ENCODE peak calls at places on chromosomes 11 and 22, in nine cellular contexts. One of them, this sample, is unnamed.

GRCh38 chr22:41009222-41009948 is 58.2 kb downstream of the RBX1 start:
- DNase-seq in HFF-Myc: peak
- DNase-seq in BE2C: no peak
- DNase-seq in lung: no peak
- DNase-seq in spleen: no peak
- DNase-seq in cardiac muscle cell: peak
- DNase-seq in hepatocyte: no peak
- DNase-seq in astrocyte: peak
- DNase-seq in transverse colon: no peak
- DNase-seq in this sample: no peak

GRCh38 chr11:102950622-102951081 is 4.9 kb downstream of the MMP13 start:
- DNase-seq in transverse colon: no peak
- DNase-seq in BE2C: no peak
- DNase-seq in astrocyte: no peak
- DNase-seq in hepatocyte: no peak
- DNase-seq in spleen: no peak
- DNase-seq in lung: no peak
- DNase-seq in cardiac muscle cell: peak
- DNase-seq in HFF-Myc: no peak
- DNase-seq in this sample: no peak

GRCh38 chr22:41334215-41334614 is 32.9 kb downstream of the ZC3H7B start:
- DNase-seq in astrocyte: no peak
- DNase-seq in HFF-Myc: no peak
- DNase-seq in lung: no peak
- DNase-seq in BE2C: no peak
- DNase-seq in cardiac muscle cell: no peak
- DNase-seq in hepatocyte: no peak
- DNase-seq in transverse colon: no peak
- DNase-seq in spleen: no peak
- DNase-seq in this sample: no peak

GRCh38 chr11:134913391-134913790 is 501.3 kb upstream of the B3GAT1 start:
- DNase-seq in BE2C: no peak
- DNase-seq in lung: no peak
- DNase-seq in HFF-Myc: no peak
- DNase-seq in astrocyte: no peak
- DNase-seq in transverse colon: no peak
- DNase-seq in hepatocyte: no peak
- DNase-seq in cardiac muscle cell: no peak
- DNase-seq in spleen: no peak
- DNase-seq in this sample: no peak

GRCh38 chr11:67265633-67266423 is 445 bp upstream of the GRK2 start:
- DNase-seq in hepatocyte: peak
- DNase-seq in transverse colon: peak
- DNase-seq in cardiac muscle cell: peak
- DNase-seq in lung: peak
- DNase-seq in BE2C: peak
- DNase-seq in astrocyte: no peak
- DNase-seq in spleen: peak
- DNase-seq in HFF-Myc: no peak
- DNase-seq in this sample: no peak

GRCh38 chr11:133520707-133521106 is 11.6 kb downstream of the OPCML start:
- DNase-seq in transverse colon: no peak
- DNase-seq in hepatocyte: peak
- DNase-seq in lung: no peak
- DNase-seq in cardiac muscle cell: no peak
- DNase-seq in BE2C: no peak
- DNase-seq in HFF-Myc: no peak
- DNase-seq in astrocyte: no peak
- DNase-seq in spleen: no peak
- DNase-seq in this sample: no peak

GRCh38 chr11:9265211-9266131 is at the start of gene DENND5A:
- DNase-seq in BE2C: peak
- DNase-seq in HFF-Myc: peak
- DNase-seq in transverse colon: peak
- DNase-seq in hepatocyte: peak
- DNase-seq in cardiac muscle cell: peak
- DNase-seq in astrocyte: peak
- DNase-seq in spleen: peak
- DNase-seq in lung: peak
- DNase-seq in this sample: peak

GRCh38 chr11:72138821-72139390 is 3.4 kb downstream of the FOLR3 start:
- DNase-seq in spleen: no peak
- DNase-seq in astrocyte: no peak
- DNase-seq in cardiac muscle cell: no peak
- DNase-seq in BE2C: no peak
- DNase-seq in hepatocyte: no peak
- DNase-seq in lung: no peak
- DNase-seq in HFF-Myc: no peak
- DNase-seq in transverse colon: no peak
- DNase-seq in this sample: no peak

GRCh38 chr11:66607126-66607834 is 9.2 kb upstream of the RBM14 start:
- DNase-seq in spleen: no peak
- DNase-seq in cardiac muscle cell: peak
- DNase-seq in lung: peak
- DNase-seq in transverse colon: peak
- DNase-seq in HFF-Myc: no peak
- DNase-seq in astrocyte: peak
- DNase-seq in BE2C: peak
- DNase-seq in hepatocyte: peak
- DNase-seq in this sample: no peak

GRCh38 chr11:118608268-118609214 is 1.1 kb downstream of the PHLDB1 start:
- DNase-seq in lung: no peak
- DNase-seq in hepatocyte: peak
- DNase-seq in transverse colon: peak
- DNase-seq in BE2C: peak
- DNase-seq in astrocyte: peak
- DNase-seq in HFF-Myc: no peak
- DNase-seq in cardiac muscle cell: peak
- DNase-seq in spleen: peak
- DNase-seq in this sample: no peak

GRCh38 chr11:99505319-99505718 is 484.6 kb downstream of the CNTN5 start:
- DNase-seq in hepatocyte: no peak
- DNase-seq in lung: no peak
- DNase-seq in cardiac muscle cell: peak
- DNase-seq in BE2C: no peak
- DNase-seq in transverse colon: no peak
- DNase-seq in HFF-Myc: no peak
- DNase-seq in spleen: no peak
- DNase-seq in astrocyte: peak
- DNase-seq in this sample: peak

GRCh38 chr11:96396637-96397036 is 6.8 kb downstream of the JRKL start:
- DNase-seq in BE2C: peak
- DNase-seq in astrocyte: no peak
- DNase-seq in lung: no peak
- DNase-seq in transverse colon: no peak
- DNase-seq in cardiac muscle cell: no peak
- DNase-seq in HFF-Myc: no peak
- DNase-seq in hepatocyte: no peak
- DNase-seq in spleen: no peak
- DNase-seq in this sample: no peak

GRCh38 chr11:68324695-68325094 is 12.3 kb downstream of the LRP5 start:
- DNase-seq in transverse colon: no peak
- DNase-seq in hepatocyte: no peak
- DNase-seq in BE2C: no peak
- DNase-seq in spleen: no peak
- DNase-seq in cardiac muscle cell: no peak
- DNase-seq in HFF-Myc: no peak
- DNase-seq in lung: no peak
- DNase-seq in astrocyte: no peak
- DNase-seq in this sample: no peak

GRCh38 chr11:13685461-13686108 is 17.1 kb downstream of the FAR1 start:
- DNase-seq in HFF-Myc: no peak
- DNase-seq in BE2C: no peak
- DNase-seq in astrocyte: peak
- DNase-seq in cardiac muscle cell: peak
- DNase-seq in spleen: no peak
- DNase-seq in lung: no peak
- DNase-seq in transverse colon: no peak
- DNase-seq in hepatocyte: no peak
- DNase-seq in this sample: no peak

GRCh38 chr11:109668973-109669634 is 247.1 kb downstream of the C11orf87 start:
- DNase-seq in cardiac muscle cell: peak
- DNase-seq in astrocyte: peak
- DNase-seq in lung: peak
- DNase-seq in HFF-Myc: no peak
- DNase-seq in spleen: no peak
- DNase-seq in transverse colon: no peak
- DNase-seq in BE2C: no peak
- DNase-seq in hepatocyte: no peak
- DNase-seq in this sample: no peak

GRCh38 chr22:43343262-43343988 is at the start of gene SCUBE1:
- DNase-seq in lung: peak
- DNase-seq in HFF-Myc: no peak
- DNase-seq in spleen: peak
- DNase-seq in hepatocyte: peak
- DNase-seq in cardiac muscle cell: peak
- DNase-seq in BE2C: peak
- DNase-seq in astrocyte: no peak
- DNase-seq in transverse colon: peak
- DNase-seq in this sample: no peak

GRCh38 chr11:17631702-17632365 is 84.8 kb downstream of the OTOG start:
- DNase-seq in spleen: no peak
- DNase-seq in BE2C: no peak
- DNase-seq in cardiac muscle cell: no peak
- DNase-seq in hepatocyte: no peak
- DNase-seq in HFF-Myc: no peak
- DNase-seq in astrocyte: no peak
- DNase-seq in transverse colon: no peak
- DNase-seq in lung: no peak
- DNase-seq in this sample: no peak
- TF ChIP-seq CTCF in spleen: no peak
- TF ChIP-seq CTCF in BE2C: no peak
- TF ChIP-seq CTCF in cardiac muscle cell: no peak
- TF ChIP-seq CTCF in hepatocyte: no peak
- TF ChIP-seq CTCF in HFF-Myc: no peak
- TF ChIP-seq CTCF in astrocyte: no peak
- TF ChIP-seq CTCF in transverse colon: no peak
- TF ChIP-seq CTCF in lung: no peak
- TF ChIP-seq CTCF in this sample: no peak

GRCh38 chr11:123493393-123494063 is 63.5 kb downstream of the GRAMD1B start:
- DNase-seq in BE2C: no peak
- DNase-seq in lung: no peak
- DNase-seq in hepatocyte: no peak
- DNase-seq in spleen: no peak
- DNase-seq in cardiac muscle cell: no peak
- DNase-seq in astrocyte: no peak
- DNase-seq in HFF-Myc: no peak
- DNase-seq in transverse colon: no peak
- DNase-seq in this sample: no peak

GRCh38 chr11:123487157-123487744 is 57.2 kb downstream of the GRAMD1B start:
- DNase-seq in cardiac muscle cell: no peak
- DNase-seq in lung: no peak
- DNase-seq in BE2C: no peak
- DNase-seq in astrocyte: no peak
- DNase-seq in transverse colon: no peak
- DNase-seq in HFF-Myc: no peak
- DNase-seq in spleen: no peak
- DNase-seq in hepatocyte: no peak
- DNase-seq in this sample: no peak

GRCh38 chr11:123491241-123491640 is 61.2 kb downstream of the GRAMD1B start:
- DNase-seq in astrocyte: no peak
- DNase-seq in spleen: no peak
- DNase-seq in HFF-Myc: no peak
- DNase-seq in BE2C: no peak
- DNase-seq in transverse colon: no peak
- DNase-seq in cardiac muscle cell: no peak
- DNase-seq in lung: no peak
- DNase-seq in hepatocyte: no peak
- DNase-seq in this sample: no peak

GRCh38 chr11:123494195-123495050 is 64.4 kb downstream of the GRAMD1B start:
- DNase-seq in HFF-Myc: no peak
- DNase-seq in BE2C: no peak
- DNase-seq in transverse colon: no peak
- DNase-seq in spleen: no peak
- DNase-seq in cardiac muscle cell: peak
- DNase-seq in hepatocyte: no peak
- DNase-seq in astrocyte: peak
- DNase-seq in lung: no peak
- DNase-seq in this sample: no peak

GRCh38 chr11:123490527-123490926 is 60.5 kb downstream of the GRAMD1B start:
- DNase-seq in HFF-Myc: no peak
- DNase-seq in lung: no peak
- DNase-seq in hepatocyte: no peak
- DNase-seq in transverse colon: no peak
- DNase-seq in spleen: no peak
- DNase-seq in BE2C: no peak
- DNase-seq in astrocyte: no peak
- DNase-seq in cardiac muscle cell: no peak
- DNase-seq in this sample: no peak
- TF ChIP-seq CTCF in HFF-Myc: no peak
- TF ChIP-seq CTCF in lung: no peak
- TF ChIP-seq CTCF in hepatocyte: no peak
- TF ChIP-seq CTCF in transverse colon: no peak
- TF ChIP-seq CTCF in spleen: no peak
- TF ChIP-seq CTCF in BE2C: peak
- TF ChIP-seq CTCF in astrocyte: no peak
- TF ChIP-seq CTCF in cardiac muscle cell: no peak
- TF ChIP-seq CTCF in this sample: peak

DNA sequence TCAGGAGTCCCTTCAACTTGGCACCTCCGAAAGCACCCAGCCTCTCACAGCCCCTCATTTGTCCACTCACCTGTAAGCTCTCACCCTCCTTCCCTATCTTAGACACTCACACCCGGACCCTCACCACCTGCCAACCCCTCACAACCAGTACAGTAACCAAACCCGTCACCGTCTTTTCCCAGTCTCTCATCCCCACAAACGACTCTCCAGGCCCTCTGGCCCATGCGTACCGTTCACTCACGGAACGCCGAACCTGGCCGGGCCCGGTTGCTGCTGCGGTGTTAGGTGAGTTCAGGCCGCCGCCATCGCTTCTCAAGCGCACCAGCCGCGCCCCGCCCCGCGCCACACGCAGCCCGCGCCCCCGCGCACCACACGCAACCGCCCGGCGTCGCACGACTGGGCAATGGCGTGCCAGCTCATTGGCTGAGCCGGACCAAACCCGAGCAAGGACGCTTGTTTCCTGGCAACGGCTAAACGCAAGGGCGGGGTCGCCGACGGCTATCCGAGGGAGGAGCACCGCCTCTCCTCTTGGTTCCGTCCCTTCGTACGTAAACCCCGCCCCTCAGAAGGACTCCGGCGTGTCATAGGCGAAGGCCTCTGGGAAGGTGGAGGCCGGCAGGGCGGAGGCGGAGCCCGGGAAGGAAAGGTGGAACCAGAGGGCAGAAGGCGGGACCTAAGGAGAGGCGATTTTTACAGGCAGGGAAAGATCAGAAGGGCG is at the start of gene FHIP1B:
- DNase-seq in spleen: peak
- DNase-seq in hepatocyte: peak
- DNase-seq in transverse colon: peak
- DNase-seq in lung: peak
- DNase-seq in astrocyte: peak
- DNase-seq in BE2C: peak
- DNase-seq in cardiac muscle cell: peak
- DNase-seq in HFF-Myc: peak
- DNase-seq in this sample: peak
- TF ChIP-seq CTCF in spleen: no peak
- TF ChIP-seq CTCF in hepatocyte: no peak
- TF ChIP-seq CTCF in transverse colon: no peak
- TF ChIP-seq CTCF in lung: no peak
- TF ChIP-seq CTCF in astrocyte: no peak
- TF ChIP-seq CTCF in BE2C: no peak
- TF ChIP-seq CTCF in cardiac muscle cell: no peak
- TF ChIP-seq CTCF in HFF-Myc: no peak
- TF ChIP-seq CTCF in this sample: no peak

GRCh38 chr11:6568191-6568918 is 35.1 kb downstream of the RRP8 start:
- DNase-seq in BE2C: peak
- DNase-seq in hepatocyte: peak
- DNase-seq in astrocyte: peak
- DNase-seq in transverse colon: no peak
- DNase-seq in spleen: no peak
- DNase-seq in HFF-Myc: peak
- DNase-seq in lung: no peak
- DNase-seq in cardiac muscle cell: peak
- DNase-seq in this sample: no peak
- TF ChIP-seq CTCF in BE2C: no peak
- TF ChIP-seq CTCF in hepatocyte: no peak
- TF ChIP-seq CTCF in astrocyte: no peak
- TF ChIP-seq CTCF in transverse colon: no peak
- TF ChIP-seq CTCF in spleen: no peak
- TF ChIP-seq CTCF in HFF-Myc: no peak
- TF ChIP-seq CTCF in lung: no peak
- TF ChIP-seq CTCF in cardiac muscle cell: peak
- TF ChIP-seq CTCF in this sample: no peak

This sample was measured in retinal pigment epithelial cell.